ENCODE peak calls at places on chromosomes 11 and 22, in four cellular contexts. E is AG04450; S is OCI-LY7; V is activated T-helper 1 cell treated with anti-CD3 and anti-CD28 coated beads, Interleukin-12 subunit alpha, Interleukin-12 subunit beta, Interleukin-2, Interleukin-4 antibody, amounts not matched to agents 30 ng/mL and 10 ng/mL and 1 ng/mL, durations not matched to agents 14 hours and 24 hours and 36 hours. Y is an unnamed sample.

GRCh38 chr11:75233688-75234295 is 6.8 kb upstream of the TPBGL start:
- DNase-seq in E (peak), S (peak), V (no peak), Y (peak)

GRCh38 chr11:94854770-94855633 is 86.8 kb downstream of the AMOTL1 start:
- DNase-seq in E (no peak), S (no peak), V (no peak), Y (no peak)

GRCh38 chr11:17020831-17021230 is 6.6 kb upstream of the PLEKHA7 start:
- DNase-seq in E (no peak), S (no peak), V (no peak), Y (no peak)

GRCh38 chr11:22670803-22671202 is 4.4 kb downstream of the GAS2 start:
- DNase-seq in E (no peak), S (no peak), V (no peak), Y (no peak)

GRCh38 chr11:78615724-78616123 is 41.1 kb upstream of the NARS2 start:
- DNase-seq in E (no peak), S (no peak), V (no peak), Y (no peak)

GRCh38 chr11:116096596-116096995 is 592.4 kb upstream of the CADM1 start:
- DNase-seq in E (no peak), S (no peak), V (no peak), Y (no peak)

GRCh38 chr11:82792822-82793569 is 59.3 kb upstream of the FAM181B start:
- DNase-seq in E (no peak), S (no peak), V (no peak), Y (no peak)

GRCh38 chr11:1476946-1477736 is 9.4 kb downstream of the MOB2 start:
- DNase-seq in E (no peak), S (no peak), V (no peak), Y (no peak)

GRCh38 chr11:79253280-79253679 is 187.6 kb downstream of the TENM4 start:
- DNase-seq in E (no peak), S (no peak), V (no peak), Y (no peak)

GRCh38 chr22:32801436-32802290 is at the start of gene TIMP3:
- DNase-seq in E (peak), S (no peak), V (no peak), Y (no peak)

GRCh38 chr11:111443032-111443431 is 64.0 kb upstream of the POU2AF1 start:
- DNase-seq in E (no peak), S (no peak), V (no peak), Y (no peak)

GRCh38 chr11:79617561-79617960 is 176.7 kb upstream of the TENM4 start:
- DNase-seq in E (no peak), S (no peak), V (no peak), Y (no peak)

GRCh38 chr22:36384766-36385400 is 2.9 kb downstream of the MYH9 start:
- DNase-seq in E (no peak), S (peak), V (peak), Y (no peak)

GRCh38 chr11:64619811-64620285 is 28.8 kb downstream of the SLC22A12 start:
- DNase-seq in E (peak), S (peak), V (no peak), Y (no peak)

GRCh38 chr22:35785181-35785923 is 67.7 kb downstream of the APOL5 start:
- DNase-seq in E (no peak), S (no peak), V (no peak), Y (no peak)

GRCh38 chr22:31947296-31947695 is 3.0 kb downstream of the YWHAH start:
- DNase-seq in E (no peak), S (peak), V (peak), Y (peak)

GRCh38 chr11:3000032-3000961 is 8.2 kb upstream of the NAP1L4 start:
- DNase-seq in E (peak), S (no peak), V (no peak), Y (no peak)

GRCh38 chr11:132475046-132475445 is 1057.3 kb downstream of the OPCML start:
- DNase-seq in E (no peak), S (no peak), V (no peak), Y (no peak)

GRCh38 chr22:27632451-27633295 is 168.9 kb downstream of the MN1 start:
- DNase-seq in E (no peak), S (no peak), V (no peak), Y (no peak)

GRCh38 chr11:69377029-69377952 is 83.3 kb downstream of the MYEOV start:
- DNase-seq in E (no peak), S (no peak), V (no peak), Y (peak)

GRCh38 chr22:24819941-24820461 is 14.0 kb downstream of the SGSM1 start:
- DNase-seq in E (no peak), S (no peak), V (no peak), Y (no peak)

GRCh38 chr22:29710922-29711593 is 8.7 kb upstream of the CABP7 start:
- DNase-seq in E (no peak), S (no peak), V (no peak), Y (no peak)

GRCh38 chr11:121066623-121067022 is 34.4 kb upstream of the TECTA start:
- DNase-seq in E (no peak), S (no peak), V (no peak), Y (no peak)

GRCh38 chr22:28977050-28977449 is 84.6 kb downstream of the C22orf31 start:
- DNase-seq in E (no peak), S (no peak), V (no peak), Y (no peak)

GRCh38 chr11:17415523-17416104 is 27.2 kb upstream of the KCNJ11 start:
- DNase-seq in E (no peak), S (no peak), V (no peak), Y (no peak)

GRCh38 chr11:12321217-12321937 is 56.0 kb upstream of the PARVA start:
- DNase-seq in E (no peak), S (no peak), V (no peak), Y (no peak)

GRCh38 chr11:58204042-58204441 is at the start of gene OR1S2:
- DNase-seq in E (no peak), S (no peak), V (no peak), Y (no peak)

GRCh38 chr11:2951235-2952110 is 22.3 kb upstream of the PHLDA2 start:
- DNase-seq in E (no peak), S (no peak), V (no peak), Y (no peak)

GRCh38 chr22:30628491-30628890 is 7.1 kb upstream of the SLC35E4 start:
- DNase-seq in E (no peak), S (no peak), V (no peak), Y (no peak)

GRCh38 chr11:112834277-112834755 is 126.9 kb upstream of the NCAM1 start:
- DNase-seq in E (no peak), S (no peak), V (no peak), Y (no peak)

GRCh38 chr11:8267831-8268529 is 4.3 kb upstream of the LMO1 start:
- DNase-seq in E (no peak), S (no peak), V (no peak), Y (peak)

GRCh38 chr11:68584097-68584496 is 100.2 kb upstream of the GAL start:
- DNase-seq in E (no peak), S (peak), V (peak), Y (peak)

GRCh38 chr11:118640332-118641154 is 33.1 kb downstream of the PHLDB1 start:
- DNase-seq in E (no peak), S (no peak), V (no peak), Y (no peak)

GRCh38 chr11:63622318-63622717 is 8.1 kb upstream of the PLAAT3 start:
- DNase-seq in E (no peak), S (no peak), V (no peak), Y (no peak)

GRCh38 chr11:99199336-99199735 is 178.6 kb downstream of the CNTN5 start:
- DNase-seq in E (no peak), S (no peak), V (no peak), Y (no peak)

GRCh38 chr11:130816516-130816915 is 99.8 kb downstream of the SNX19 start:
- DNase-seq in E (no peak), S (no peak), V (no peak), Y (no peak)

GRCh38 chr11:3866836-3867208 is 11.4 kb downstream of the STIM1 start:
- DNase-seq in E (no peak), S (no peak), V (no peak), Y (no peak)

GRCh38 chr22:23263651-23264555 is 83.6 kb downstream of the BCR start:
- DNase-seq in E (no peak), S (peak), V (peak), Y (no peak)

GRCh38 chr11:61828629-61829407 is 718 bp downstream of the FADS2 start:
- DNase-seq in E (no peak), S (no peak), V (peak), Y (peak)

Y was measured in activated naive CD4-positive, alpha-beta T cell treated with anti-CD3 and anti-CD28 coated beads, Interleukin-2, amount 50 U/mL, for 72 hours.